ENCODE peak calls at places on chromosomes 6 and 20, in ten cellular contexts. T, W, Z, N, F, D, U, X, H and G are unnamed samples.

GRCh38 chr6:110538416-110539060 is 62.1 kb upstream of the SLC22A16 start:
- DNase-seq in Z (no peak), W (no peak), T (no peak), H (no peak), N (no peak), F (no peak), D (no peak), U (no peak), X (no peak), G (no peak)

GRCh38 chr20:9928955-9929354 is 90.1 kb upstream of the PAK5 start:
- DNase-seq in H (no peak), Z (no peak), F (no peak), N (no peak), W (no peak), T (no peak), X (no peak), U (no peak), D (no peak), G (no peak)

GRCh38 chr6:85551264-85551663 is 42.4 kb downstream of the SNX14 start:
- DNase-seq in U (no peak), W (no peak), H (no peak), F (peak; percentile 7), X (no peak), T (no peak), N (no peak), D (no peak), Z (no peak), G (no peak)

GRCh38 chr6:87573307-87574024 is 16.3 kb downstream of the RARS2 start:
- DNase-seq in N (no peak), D (no peak), H (no peak), T (no peak), F (no peak), Z (no peak), W (no peak), X (no peak), U (no peak), G (no peak)

GRCh38 chr20:54058420-54059139 is 11.8 kb downstream of the BCAS1 start:
- DNase-seq in U (no peak), X (no peak), F (no peak), D (no peak), W (peak; percentile 3), H (no peak), Z (no peak), N (no peak), T (no peak), G (no peak)

GRCh38 chr20:31695849-31696804 is 26.5 kb downstream of the BCL2L1 start:
- DNase-seq in X (no peak), U (no peak), N (no peak), H (no peak), W (no peak), Z (no peak), T (no peak), D (no peak), F (no peak), G (peak; percentile 53)

GRCh38 chr6:35681298-35681697 is 7.4 kb downstream of the FKBP5 start:
- DNase-seq in U (no peak), W (no peak), X (no peak), N (no peak), F (no peak), H (no peak), Z (no peak), T (no peak), D (no peak), G (no peak)

GRCh38 chr20:49483018-49483705 is 694 bp upstream of the KCNB1 start:
- DNase-seq in N (no peak), D (no peak), F (no peak), U (no peak), W (no peak), X (no peak), Z (no peak), T (no peak), H (no peak), G (no peak)

GRCh38 chr20:44832724-44833123 is 22.4 kb upstream of the RIMS4 start:
- DNase-seq in X (no peak), Z (no peak), N (no peak), H (no peak), T (no peak), W (no peak), U (no peak), D (no peak), F (no peak), G (no peak)